ENCODE peak calls at places on chromosomes 11 and 22, in nine cellular contexts. R is small intestine, J is GM23248, Q is cardiac muscle cell, U is lower lobe of right lung, B is HepG2, D is Peyer's patch, W is psoas muscle, I is ovary. A is an unnamed sample.
A peak's percentile ranks its signal among the peaks of the same experiment; 100 is the strongest.

GRCh38 chr11:120748485-120748814 is 236.9 kb downstream of the GRIK4 start:
- DNase-seq in U (no peak), R (no peak), B (no peak), I (no peak), D (no peak), W (no peak), J (no peak), Q (no peak), A (no peak)

GRCh38 chr22:38564669-38565068 is 5.3 kb downstream of the DMC1 start:
- DNase-seq in J (peak; percentile 59), B (no peak), Q (no peak), U (no peak), D (no peak), I (no peak), R (no peak), W (no peak), A (no peak)

GRCh38 chr11:114059984-114060401 is 482 bp downstream of the ZBTB16 start:
- DNase-seq in J (peak; percentile 63), R (peak; percentile 57), U (peak; percentile 73), Q (peak; percentile 68), D (peak; percentile 72), B (no peak), I (no peak), W (peak; percentile 76), A (no peak)

GRCh38 chr11:91932151-91932821 is 292.3 kb upstream of the FAT3 start:
- DNase-seq in B (no peak), I (no peak), Q (no peak), W (no peak), R (no peak), D (no peak), J (peak; percentile 29), U (no peak), A (no peak)

GRCh38 chr11:79244175-79244804 is 196.5 kb downstream of the TENM4 start:
- DNase-seq in Q (peak; percentile 92), U (no peak), R (no peak), J (peak; percentile 94), D (no peak), B (no peak), W (no peak), I (peak; percentile 56), A (no peak)

GRCh38 chr11:60005360-60005759 is 11.6 kb upstream of the OOSP4B start:
- DNase-seq in Q (no peak), U (no peak), R (no peak), B (no peak), J (peak; percentile 15), D (no peak), I (no peak), W (no peak), A (no peak)

GRCh38 chr22:29972121-29972520 is 89.1 kb downstream of the MTMR3 start:
- DNase-seq in J (no peak), D (no peak), R (no peak), Q (no peak), B (no peak), U (no peak), W (no peak), I (no peak), A (no peak)

GRCh38 chr11:111612211-111612610 is 10.0 kb downstream of the SIK2 start:
- DNase-seq in U (no peak), B (no peak), R (no peak), D (no peak), I (no peak), J (peak; percentile 47), Q (peak; percentile 83), W (no peak), A (no peak)

GRCh38 chr11:19229671-19230070 is 11.1 kb downstream of the E2F8 start:
- DNase-seq in B (no peak), U (no peak), D (no peak), I (no peak), J (no peak), W (no peak), Q (no peak), R (no peak), A (no peak)
- H3K4me3 ChIP-seq in B (no peak overlapping the region), U (no peak overlapping the region), D (no peak overlapping the region), I (no peak overlapping the region), J (no peak overlapping the region), W (no peak overlapping the region), Q (no peak overlapping the region), R (no peak overlapping the region), A (no peak overlapping the region)

GRCh38 chr11:35136311-35136710 is 2.7 kb upstream of the CD44 start:
- DNase-seq in Q (no peak), J (no peak), B (no peak), R (no peak), W (no peak), U (no peak), D (no peak), I (no peak), A (no peak)

GRCh38 chr11:35138606-35138948 is 394 bp upstream of the CD44 start:
- DNase-seq in J (no peak), R (no peak), Q (no peak), U (no peak), I (no peak), B (no peak), D (no peak), W (no peak), A (no peak)

GRCh38 chr11:35138949-35139881 is at the start of gene CD44:
- DNase-seq in D (peak; percentile 81), J (peak; percentile 96), W (peak; percentile 79), R (peak; percentile 72), U (peak; percentile 85), I (peak; percentile 47), Q (peak; percentile 62), B (no peak), A (peak; percentile 72)

GRCh38 chr11:35139883-35140282 is 912 bp downstream of the CD44 start:
- DNase-seq in U (no peak), B (no peak), Q (no peak), R (no peak), J (peak; percentile 51), I (no peak), D (no peak), W (no peak), A (no peak)

DNA sequence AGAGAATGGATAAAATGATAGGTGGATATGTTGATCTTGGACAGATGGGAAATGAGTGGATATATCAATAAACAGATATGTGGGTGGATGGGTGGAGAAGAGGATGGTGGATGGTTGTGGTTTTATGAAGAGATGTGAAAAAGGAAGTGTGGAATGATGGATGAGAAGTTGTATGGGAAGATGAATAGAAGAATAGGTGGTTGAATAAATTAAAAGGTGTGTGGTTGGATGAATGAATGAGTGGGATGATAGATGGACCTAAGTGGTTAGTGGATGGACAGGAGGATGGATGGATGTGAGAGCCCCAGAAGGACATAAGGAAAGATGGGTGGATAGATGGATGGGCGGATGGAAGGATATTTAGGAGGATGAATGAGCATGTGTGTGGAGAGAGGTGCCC is 913 bp upstream of the CD44 start:
- DNase-seq in I (no peak), U (no peak), D (no peak), B (no peak), W (no peak), Q (no peak), R (no peak), J (no peak), A (no peak)
- H3K27ac ChIP-seq in I (no peak overlapping the region), U (no peak overlapping the region), D (peak overlapping the region; percentile 96), B (no peak overlapping the region), W (no peak overlapping the region), Q (no peak overlapping the region), R (peak overlapping the region; percentile 95), J (peak overlapping the region; percentile 97), A (peak overlapping the region; percentile 97)

GRCh38 chr11:128496249-128496648 is 91.1 kb downstream of the ETS1 start:
- DNase-seq in D (no peak), R (no peak), W (no peak), B (no peak), Q (no peak), U (no peak), J (no peak), I (no peak), A (no peak)

GRCh38 chr11:128499613-128500213 is 87.6 kb downstream of the ETS1 start:
- DNase-seq in D (no peak), W (no peak), U (no peak), B (no peak), Q (no peak), J (no peak), R (no peak), I (no peak), A (no peak)

GRCh38 chr11:128496684-128497056 is 90.7 kb downstream of the ETS1 start:
- DNase-seq in B (no peak), D (no peak), I (no peak), U (no peak), W (peak; percentile 72), R (no peak), Q (no peak), J (peak; percentile 86), A (no peak)

GRCh38 chr11:128498846-128499245 is 88.5 kb downstream of the ETS1 start:
- DNase-seq in D (no peak), B (no peak), J (peak; percentile 57), I (no peak), W (no peak), R (no peak), Q (no peak), U (no peak), A (no peak)

DNA sequence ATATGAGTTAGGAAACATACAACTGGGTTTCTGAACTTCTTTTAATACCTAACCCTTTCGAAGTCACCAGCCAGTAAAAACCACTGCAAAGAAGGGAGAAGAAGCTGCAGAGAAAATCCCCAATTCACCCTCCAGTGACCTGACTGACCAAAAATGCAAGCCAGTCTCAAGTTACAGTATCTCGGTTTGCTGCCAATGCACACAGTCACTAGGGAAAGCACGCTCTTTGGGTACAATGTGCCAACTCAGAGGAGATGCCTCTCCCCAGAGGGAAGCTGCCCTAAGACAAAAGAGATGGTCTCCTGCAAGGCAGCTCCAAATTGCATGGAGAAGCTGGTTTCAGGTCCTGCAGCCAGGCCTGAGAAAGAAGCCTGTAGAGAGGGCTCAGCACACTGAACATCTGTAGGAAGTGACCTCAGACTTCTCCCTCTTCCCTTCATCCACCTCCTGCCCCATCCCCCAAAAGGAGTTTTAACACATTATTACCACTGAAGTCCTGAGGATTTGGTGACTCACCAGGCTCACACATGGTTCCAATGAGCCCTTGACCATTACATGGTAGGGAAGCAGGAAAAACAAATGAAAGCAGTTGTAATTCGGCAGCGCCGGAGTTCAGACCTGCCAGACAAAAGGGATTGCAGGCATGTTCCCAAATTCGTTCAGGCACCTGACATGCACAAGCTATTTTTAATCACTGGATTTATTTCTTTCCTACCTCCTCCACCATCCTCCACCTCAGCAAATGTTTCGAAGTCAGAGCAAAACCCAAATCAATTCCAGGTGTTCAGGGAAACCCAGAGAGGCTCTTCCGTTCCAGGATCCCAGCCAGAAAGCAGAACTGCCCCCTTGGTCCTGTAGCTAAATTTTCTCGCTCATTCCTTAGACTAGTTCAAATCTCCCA is 90.1 kb downstream of the ETS1 start:
- DNase-seq in W (peak; percentile 64), J (peak; percentile 97), I (peak; percentile 68), B (no peak), D (no peak), Q (peak; percentile 96), R (no peak), U (no peak), A (no peak)
- H3K4me1 ChIP-seq in W (peaks cover 88% of the 10 kb centered on the region), J (peaks cover 99% of the 10 kb centered on the region), I (peaks cover 43% of the 10 kb centered on the region), B (no peaks in the 10 kb centered on the region), D (no peaks in the 10 kb centered on the region), Q (peaks cover 35% of the 10 kb centered on the region), R (peaks cover 50% of the 10 kb centered on the region), U (peaks cover 87% of the 10 kb centered on the region), A (peaks cover 90% of the 10 kb centered on the region)

GRCh38 chr11:75595511-75595910 is 33.5 kb downstream of the SERPINH1 start:
- DNase-seq in R (no peak), D (no peak), W (no peak), J (no peak), Q (no peak), U (no peak), B (no peak), I (no peak), A (no peak)
- H3K4me3 ChIP-seq in R (no peak overlapping the region), D (no peak overlapping the region), W (no peak overlapping the region), J (no peak overlapping the region), Q (no peak overlapping the region), U (no peak overlapping the region), B (no peak overlapping the region), I (no peak overlapping the region), A (no peak overlapping the region)

GRCh38 chr11:47351159-47352126 is 1.1 kb downstream of the MYBPC3 start:
- DNase-seq in J (no peak), U (no peak), B (no peak), R (no peak), D (no peak), I (no peak), Q (peak; percentile 20), W (no peak), A (no peak)
- H3K27ac ChIP-seq in J (no peak overlapping the region), U (no peak overlapping the region), B (no peak overlapping the region), R (no peak overlapping the region), D (no peak overlapping the region), I (no peak overlapping the region), Q (peak overlapping the region; percentile 96), W (no peak overlapping the region), A (no peak overlapping the region)

A was measured in effector memory CD4-positive, alpha-beta T cell.